ENCODE peak calls at places on chromosomes 12 and 14, in five cellular contexts. One of them, this sample, is unnamed.

GRCh38 chr14:99413972-99414371 is 66.7 kb downstream of the SETD3 start:
- DNase-seq in lower lobe of right lung: no peak
- DNase-seq in mammary epithelial cell: no peak
- DNase-seq in fibroblast of lung: no peak
- DNase-seq in pancreas: no peak
- DNase-seq in this sample: no peak

GRCh38 chr14:64202731-64203130 is 91.4 kb downstream of the ESR2 start:
- DNase-seq in fibroblast of lung: no peak
- DNase-seq in pancreas: no peak
- DNase-seq in lower lobe of right lung: no peak
- DNase-seq in mammary epithelial cell: no peak
- DNase-seq in this sample: no peak

GRCh38 chr12:124399622-124400021 is 104.7 kb downstream of the RFLNA start:
- DNase-seq in mammary epithelial cell: no peak
- DNase-seq in lower lobe of right lung: no peak
- DNase-seq in fibroblast of lung: no peak
- DNase-seq in pancreas: no peak
- DNase-seq in this sample: no peak

GRCh38 chr12:53572134-53572758 is 53.9 kb downstream of the ATF7 start:
- DNase-seq in lower lobe of right lung: no peak
- DNase-seq in fibroblast of lung: no peak
- DNase-seq in mammary epithelial cell: no peak
- DNase-seq in pancreas: no peak
- DNase-seq in this sample: no peak

GRCh38 chr14:68762944-68763831 is 29.7 kb downstream of the ZFP36L1 start:
- DNase-seq in mammary epithelial cell: peak
- DNase-seq in fibroblast of lung: peak
- DNase-seq in lower lobe of right lung: peak
- DNase-seq in pancreas: peak
- DNase-seq in this sample: no peak

GRCh38 chr14:74382231-74382630 is 34.0 kb downstream of the VRTN start:
- DNase-seq in pancreas: no peak
- DNase-seq in lower lobe of right lung: no peak
- DNase-seq in mammary epithelial cell: no peak
- DNase-seq in fibroblast of lung: no peak
- DNase-seq in this sample: no peak

GRCh38 chr12:45918818-45919217 is 71.6 kb downstream of the SCAF11 start:
- DNase-seq in lower lobe of right lung: no peak
- DNase-seq in fibroblast of lung: no peak
- DNase-seq in mammary epithelial cell: no peak
- DNase-seq in pancreas: no peak
- DNase-seq in this sample: no peak

GRCh38 chr12:130335517-130336392 is 1.9 kb upstream of the PIWIL1 start:
- DNase-seq in pancreas: no peak
- DNase-seq in fibroblast of lung: peak
- DNase-seq in lower lobe of right lung: no peak
- DNase-seq in mammary epithelial cell: peak
- DNase-seq in this sample: no peak

GRCh38 chr12:78696267-78696666 is 168.3 kb upstream of the SYT1 start:
- DNase-seq in lower lobe of right lung: no peak
- DNase-seq in pancreas: no peak
- DNase-seq in fibroblast of lung: no peak
- DNase-seq in mammary epithelial cell: no peak
- DNase-seq in this sample: no peak

GRCh38 chr14:37623552-37623951 is 28.1 kb downstream of the TTC6 start:
- DNase-seq in fibroblast of lung: peak
- DNase-seq in mammary epithelial cell: peak
- DNase-seq in pancreas: no peak
- DNase-seq in lower lobe of right lung: no peak
- DNase-seq in this sample: no peak

GRCh38 chr14:100015251-100015655 is 50.0 kb upstream of the EVL start:
- DNase-seq in lower lobe of right lung: no peak
- DNase-seq in pancreas: no peak
- DNase-seq in mammary epithelial cell: no peak
- DNase-seq in fibroblast of lung: no peak
- DNase-seq in this sample: no peak

GRCh38 chr12:47033081-47033480 is 46.3 kb upstream of the PCED1B start:
- DNase-seq in pancreas: no peak
- DNase-seq in fibroblast of lung: peak
- DNase-seq in lower lobe of right lung: peak
- DNase-seq in mammary epithelial cell: peak
- DNase-seq in this sample: peak

GRCh38 chr12:32755051-32755653 is 545 bp downstream of the YARS2 start:
- DNase-seq in mammary epithelial cell: peak
- DNase-seq in fibroblast of lung: peak
- DNase-seq in lower lobe of right lung: peak
- DNase-seq in pancreas: peak
- DNase-seq in this sample: peak

GRCh38 chr12:117603316-117604113 is 242.1 kb upstream of the NOS1 start:
- DNase-seq in mammary epithelial cell: no peak
- DNase-seq in lower lobe of right lung: no peak
- DNase-seq in pancreas: no peak
- DNase-seq in fibroblast of lung: no peak
- DNase-seq in this sample: no peak

GRCh38 chr12:121465921-121466799 is 66.2 kb downstream of the RNF34 start:
- DNase-seq in lower lobe of right lung: no peak
- DNase-seq in mammary epithelial cell: peak
- DNase-seq in fibroblast of lung: peak
- DNase-seq in pancreas: peak
- DNase-seq in this sample: no peak

GRCh38 chr12:6141048-6141447 is 16.6 kb upstream of the VWF start:
- DNase-seq in fibroblast of lung: no peak
- DNase-seq in lower lobe of right lung: no peak
- DNase-seq in pancreas: no peak
- DNase-seq in mammary epithelial cell: no peak
- DNase-seq in this sample: no peak

GRCh38 chr12:23424685-23425084 is 524.8 kb downstream of the SOX5 start:
- DNase-seq in lower lobe of right lung: no peak
- DNase-seq in fibroblast of lung: no peak
- DNase-seq in pancreas: no peak
- DNase-seq in mammary epithelial cell: no peak
- DNase-seq in this sample: no peak

GRCh38 chr14:98137626-98138025 is 1134.4 kb downstream of the BCL11B start:
- DNase-seq in pancreas: no peak
- DNase-seq in lower lobe of right lung: no peak
- DNase-seq in fibroblast of lung: no peak
- DNase-seq in mammary epithelial cell: peak
- DNase-seq in this sample: no peak

GRCh38 chr12:55696796-55697462 is 10.8 kb downstream of the ITGA7 start:
- DNase-seq in lower lobe of right lung: peak
- DNase-seq in mammary epithelial cell: no peak
- DNase-seq in pancreas: no peak
- DNase-seq in fibroblast of lung: no peak
- DNase-seq in this sample: no peak

GRCh38 chr12:6542209-6543009 is 8.1 kb downstream of the GAPDH start:
- DNase-seq in lower lobe of right lung: no peak
- DNase-seq in mammary epithelial cell: no peak
- DNase-seq in pancreas: no peak
- DNase-seq in fibroblast of lung: no peak
- DNase-seq in this sample: no peak

GRCh38 chr12:106113446-106114083 is 25.2 kb downstream of the NUAK1 start:
- DNase-seq in pancreas: no peak
- DNase-seq in mammary epithelial cell: peak
- DNase-seq in fibroblast of lung: peak
- DNase-seq in lower lobe of right lung: no peak
- DNase-seq in this sample: no peak
- H3K4me3 ChIP-seq in pancreas: no peak
- H3K4me3 ChIP-seq in mammary epithelial cell: peak
- H3K4me3 ChIP-seq in fibroblast of lung: no peak
- H3K4me3 ChIP-seq in lower lobe of right lung: no peak
- H3K4me3 ChIP-seq in this sample: peak

GRCh38 chr12:65335021-65335714 is 56.7 kb downstream of the MSRB3 start:
- DNase-seq in lower lobe of right lung: no peak
- DNase-seq in mammary epithelial cell: peak
- DNase-seq in pancreas: no peak
- DNase-seq in fibroblast of lung: peak
- DNase-seq in this sample: no peak
- TF ChIP-seq CTCF in lower lobe of right lung: no peak
- TF ChIP-seq CTCF in mammary epithelial cell: no peak
- TF ChIP-seq CTCF in pancreas: no peak
- TF ChIP-seq CTCF in fibroblast of lung: no peak
- TF ChIP-seq CTCF in this sample: no peak

GRCh38 chr14:61573748-61574513 is 121.4 kb upstream of the HIF1A start:
- DNase-seq in lower lobe of right lung: no peak
- DNase-seq in fibroblast of lung: peak
- DNase-seq in mammary epithelial cell: peak
- DNase-seq in pancreas: no peak
- DNase-seq in this sample: no peak

GRCh38 chr14:61575751-61576150 is 119.6 kb upstream of the HIF1A start:
- DNase-seq in mammary epithelial cell: no peak
- DNase-seq in pancreas: no peak
- DNase-seq in lower lobe of right lung: no peak
- DNase-seq in fibroblast of lung: no peak
- DNase-seq in this sample: no peak

GRCh38 chr14:61573321-61573720 is 122.0 kb upstream of the HIF1A start:
- DNase-seq in fibroblast of lung: peak
- DNase-seq in lower lobe of right lung: no peak
- DNase-seq in mammary epithelial cell: no peak
- DNase-seq in pancreas: no peak
- DNase-seq in this sample: no peak

GRCh38 chr14:61574514-61574807 is 120.9 kb upstream of the HIF1A start:
- DNase-seq in mammary epithelial cell: no peak
- DNase-seq in pancreas: no peak
- DNase-seq in lower lobe of right lung: no peak
- DNase-seq in fibroblast of lung: no peak
- DNase-seq in this sample: no peak

DNA sequence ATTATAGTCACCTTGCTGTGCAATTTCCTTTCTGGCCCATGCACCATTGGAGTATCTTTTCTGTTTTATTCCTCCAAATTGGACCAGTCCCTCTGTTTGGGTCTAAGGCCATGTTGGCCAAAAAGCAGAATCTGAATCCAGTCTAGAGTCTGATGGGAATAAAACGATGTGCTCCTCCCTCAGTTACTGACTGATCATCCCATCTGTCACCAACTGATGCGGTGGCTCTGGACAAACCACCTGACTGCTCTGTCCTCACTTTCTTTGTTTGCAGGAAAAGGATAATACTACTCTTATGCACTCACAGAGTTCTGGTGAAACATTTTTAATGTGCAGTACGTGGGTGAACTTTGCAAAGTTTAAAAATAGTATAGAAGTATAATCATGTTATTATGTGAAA is 120.2 kb upstream of the HIF1A start:
- DNase-seq in fibroblast of lung: no peak
- DNase-seq in pancreas: no peak
- DNase-seq in mammary epithelial cell: no peak
- DNase-seq in lower lobe of right lung: no peak
- DNase-seq in this sample: no peak
- H3K27ac ChIP-seq in fibroblast of lung: no peak
- H3K27ac ChIP-seq in pancreas: no peak
- H3K27ac ChIP-seq in mammary epithelial cell: no peak
- H3K27ac ChIP-seq in lower lobe of right lung: no peak
- H3K27ac ChIP-seq in this sample: no peak

GRCh38 chr12:34406228-34406995 is 384.1 kb downstream of the ALG10 start:
- DNase-seq in lower lobe of right lung: peak
- DNase-seq in mammary epithelial cell: no peak
- DNase-seq in fibroblast of lung: no peak
- DNase-seq in pancreas: peak
- DNase-seq in this sample: peak

GRCh38 chr12:34404377-34405285 is 382.3 kb downstream of the ALG10 start:
- DNase-seq in mammary epithelial cell: no peak
- DNase-seq in fibroblast of lung: no peak
- DNase-seq in pancreas: peak
- DNase-seq in lower lobe of right lung: peak
- DNase-seq in this sample: peak

GRCh38 chr12:34406996-34407300 is 384.7 kb downstream of the ALG10 start:
- DNase-seq in lower lobe of right lung: peak
- DNase-seq in pancreas: peak
- DNase-seq in fibroblast of lung: no peak
- DNase-seq in mammary epithelial cell: no peak
- DNase-seq in this sample: peak

GRCh38 chr12:34403706-34404376 is 381.5 kb downstream of the ALG10 start:
- DNase-seq in lower lobe of right lung: peak
- DNase-seq in pancreas: peak
- DNase-seq in fibroblast of lung: no peak
- DNase-seq in mammary epithelial cell: no peak
- DNase-seq in this sample: peak

GRCh38 chr12:34405286-34406227 is 383.3 kb downstream of the ALG10 start:
- DNase-seq in mammary epithelial cell: no peak
- DNase-seq in fibroblast of lung: no peak
- DNase-seq in lower lobe of right lung: peak
- DNase-seq in pancreas: peak
- DNase-seq in this sample: peak
- H3K4me3 ChIP-seq in mammary epithelial cell: no peak
- H3K4me3 ChIP-seq in fibroblast of lung: no peak
- H3K4me3 ChIP-seq in lower lobe of right lung: no peak
- H3K4me3 ChIP-seq in pancreas: no peak
- H3K4me3 ChIP-seq in this sample: no peak

DNA sequence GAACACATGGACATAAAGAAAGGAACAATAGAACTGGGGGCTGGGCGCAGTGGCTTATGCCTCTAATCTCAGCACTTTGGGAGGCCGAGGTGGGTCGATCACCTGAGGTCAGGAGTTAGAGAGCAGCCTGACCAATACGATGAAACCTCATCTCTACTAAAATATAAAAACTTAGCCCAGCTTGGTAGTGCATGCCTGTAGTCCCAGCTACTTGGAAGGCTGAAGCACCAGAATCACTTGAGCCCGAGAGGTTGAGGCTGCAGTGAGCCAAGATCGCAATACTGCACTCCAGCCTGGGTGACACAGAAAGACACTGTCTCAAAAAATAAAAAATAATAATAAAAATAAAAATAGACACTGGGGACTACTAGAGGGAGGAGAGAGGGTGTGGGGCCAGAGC is 154.5 kb downstream of the SEC23A start:
- DNase-seq in mammary epithelial cell: peak
- DNase-seq in fibroblast of lung: no peak
- DNase-seq in lower lobe of right lung: no peak
- DNase-seq in pancreas: no peak
- DNase-seq in this sample: no peak
- TF ChIP-seq CTCF in mammary epithelial cell: no peak
- TF ChIP-seq CTCF in fibroblast of lung: no peak
- TF ChIP-seq CTCF in lower lobe of right lung: no peak
- TF ChIP-seq CTCF in pancreas: no peak
- TF ChIP-seq CTCF in this sample: no peak

GRCh38 chr14:104049576-104050240 is 35.8 kb upstream of the ASPG start:
- DNase-seq in pancreas: no peak
- DNase-seq in mammary epithelial cell: no peak
- DNase-seq in fibroblast of lung: no peak
- DNase-seq in lower lobe of right lung: no peak
- DNase-seq in this sample: no peak

GRCh38 chr14:104048758-104049496 is 36.6 kb upstream of the ASPG start:
- DNase-seq in mammary epithelial cell: peak
- DNase-seq in lower lobe of right lung: no peak
- DNase-seq in fibroblast of lung: peak
- DNase-seq in pancreas: no peak
- DNase-seq in this sample: no peak

GRCh38 chr14:104044016-104044415 is 41.5 kb upstream of the ASPG start:
- DNase-seq in pancreas: no peak
- DNase-seq in lower lobe of right lung: no peak
- DNase-seq in mammary epithelial cell: no peak
- DNase-seq in fibroblast of lung: no peak
- DNase-seq in this sample: no peak

GRCh38 chr14:104051092-104051813 is 34.2 kb upstream of the ASPG start:
- DNase-seq in fibroblast of lung: no peak
- DNase-seq in pancreas: no peak
- DNase-seq in mammary epithelial cell: no peak
- DNase-seq in lower lobe of right lung: no peak
- DNase-seq in this sample: no peak

GRCh38 chr14:104047761-104048160 is 37.7 kb upstream of the ASPG start:
- DNase-seq in lower lobe of right lung: no peak
- DNase-seq in pancreas: no peak
- DNase-seq in mammary epithelial cell: no peak
- DNase-seq in fibroblast of lung: no peak
- DNase-seq in this sample: no peak
- H3K27ac ChIP-seq in lower lobe of right lung: no peak
- H3K27ac ChIP-seq in pancreas: no peak
- H3K27ac ChIP-seq in mammary epithelial cell: no peak
- H3K27ac ChIP-seq in fibroblast of lung: no peak
- H3K27ac ChIP-seq in this sample: no peak

This sample was measured in coronary artery.